ENCODE peak calls at places on chromosome 2, in five cellular contexts. One of them, this sample, is unnamed.

GRCh38 chr2:207480521-207481034 is 49.2 kb upstream of the CREB1 start:
- DNase-seq in endodermal cell: no peak
- DNase-seq in psoas muscle: no peak
- DNase-seq in HL-60: no peak
- DNase-seq in SK-N-MC: no peak
- DNase-seq in this sample: no peak

GRCh38 chr2:232526296-232527055 is 516 bp downstream of the CHRND start:
- DNase-seq in SK-N-MC: no peak
- DNase-seq in HL-60: no peak
- DNase-seq in psoas muscle: no peak
- DNase-seq in endodermal cell: no peak
- DNase-seq in this sample: no peak

GRCh38 chr2:118860506-118860905 is 13.1 kb upstream of the EN1 start:
- DNase-seq in endodermal cell: peak
- DNase-seq in SK-N-MC: no peak
- DNase-seq in psoas muscle: no peak
- DNase-seq in HL-60: no peak
- DNase-seq in this sample: no peak

GRCh38 chr2:144508162-144508765 is 11.7 kb downstream of the ZEB2 start:
- DNase-seq in endodermal cell: no peak
- DNase-seq in psoas muscle: no peak
- DNase-seq in HL-60: peak
- DNase-seq in SK-N-MC: no peak
- DNase-seq in this sample: no peak

GRCh38 chr2:160044728-160045127 is 17.7 kb downstream of the PLA2R1 start:
- DNase-seq in psoas muscle: no peak
- DNase-seq in SK-N-MC: no peak
- DNase-seq in HL-60: no peak
- DNase-seq in endodermal cell: peak
- DNase-seq in this sample: no peak

GRCh38 chr2:113705982-113706523 is 50.4 kb downstream of the SLC35F5 start:
- DNase-seq in HL-60: no peak
- DNase-seq in SK-N-MC: no peak
- DNase-seq in endodermal cell: no peak
- DNase-seq in psoas muscle: no peak
- DNase-seq in this sample: no peak

GRCh38 chr2:74745766-74746165 is 88.2 kb upstream of the HK2 start:
- DNase-seq in endodermal cell: no peak
- DNase-seq in HL-60: no peak
- DNase-seq in SK-N-MC: no peak
- DNase-seq in psoas muscle: no peak
- DNase-seq in this sample: no peak

GRCh38 chr2:68368657-68369339 is 3.7 kb downstream of the PLEK start:
- DNase-seq in psoas muscle: no peak
- DNase-seq in HL-60: peak
- DNase-seq in SK-N-MC: no peak
- DNase-seq in endodermal cell: no peak
- DNase-seq in this sample: peak

GRCh38 chr2:137986268-137986667 is 22.0 kb downstream of the HNMT start:
- DNase-seq in HL-60: no peak
- DNase-seq in SK-N-MC: no peak
- DNase-seq in psoas muscle: no peak
- DNase-seq in endodermal cell: no peak
- DNase-seq in this sample: no peak

GRCh38 chr2:176552456-176553135 is 283.4 kb downstream of the MTX2 start:
- DNase-seq in psoas muscle: no peak
- DNase-seq in endodermal cell: no peak
- DNase-seq in HL-60: no peak
- DNase-seq in SK-N-MC: no peak
- DNase-seq in this sample: peak

GRCh38 chr2:101109451-101110140 is 41.6 kb downstream of the TBC1D8 start:
- DNase-seq in endodermal cell: no peak
- DNase-seq in psoas muscle: no peak
- DNase-seq in SK-N-MC: no peak
- DNase-seq in HL-60: no peak
- DNase-seq in this sample: no peak

GRCh38 chr2:58916127-58916526 is 675.0 kb upstream of the FANCL start:
- DNase-seq in psoas muscle: no peak
- DNase-seq in HL-60: no peak
- DNase-seq in endodermal cell: no peak
- DNase-seq in SK-N-MC: no peak
- DNase-seq in this sample: no peak

GRCh38 chr2:215452725-215453124 is 16.9 kb upstream of the FN1 start:
- DNase-seq in endodermal cell: peak
- DNase-seq in HL-60: no peak
- DNase-seq in psoas muscle: no peak
- DNase-seq in SK-N-MC: no peak
- DNase-seq in this sample: no peak

GRCh38 chr2:95265182-95265581 is 9.1 kb upstream of the PROM2 start:
- DNase-seq in HL-60: no peak
- DNase-seq in SK-N-MC: no peak
- DNase-seq in endodermal cell: no peak
- DNase-seq in psoas muscle: no peak
- DNase-seq in this sample: no peak

GRCh38 chr2:8546319-8547283 is 135.3 kb upstream of the ID2 start:
- DNase-seq in SK-N-MC: no peak
- DNase-seq in endodermal cell: peak
- DNase-seq in psoas muscle: no peak
- DNase-seq in HL-60: peak
- DNase-seq in this sample: no peak

GRCh38 chr2:47501374-47502200 is 98.6 kb downstream of the MSH2 start:
- DNase-seq in SK-N-MC: no peak
- DNase-seq in endodermal cell: peak
- DNase-seq in HL-60: no peak
- DNase-seq in psoas muscle: no peak
- DNase-seq in this sample: no peak

GRCh38 chr2:8134105-8134903 is 547.6 kb upstream of the ID2 start:
- DNase-seq in psoas muscle: no peak
- DNase-seq in SK-N-MC: no peak
- DNase-seq in endodermal cell: peak
- DNase-seq in HL-60: no peak
- DNase-seq in this sample: no peak

GRCh38 chr2:210421916-210422315 is 54.6 kb downstream of the LANCL1 start:
- DNase-seq in endodermal cell: no peak
- DNase-seq in HL-60: peak
- DNase-seq in psoas muscle: no peak
- DNase-seq in SK-N-MC: no peak
- DNase-seq in this sample: no peak

GRCh38 chr2:143730155-143730949 is 601.1 kb downstream of the ARHGAP15 start:
- DNase-seq in endodermal cell: no peak
- DNase-seq in psoas muscle: no peak
- DNase-seq in SK-N-MC: no peak
- DNase-seq in HL-60: no peak
- DNase-seq in this sample: no peak

GRCh38 chr2:60290534-60290933 is 262.9 kb downstream of the BCL11A start:
- DNase-seq in SK-N-MC: no peak
- DNase-seq in endodermal cell: no peak
- DNase-seq in HL-60: no peak
- DNase-seq in psoas muscle: no peak
- DNase-seq in this sample: no peak

GRCh38 chr2:96320326-96321229 is 4.5 kb upstream of the ITPRIPL1 start:
- DNase-seq in HL-60: no peak
- DNase-seq in SK-N-MC: no peak
- DNase-seq in endodermal cell: no peak
- DNase-seq in psoas muscle: no peak
- DNase-seq in this sample: no peak

GRCh38 chr2:158923180-158923594 is 45.3 kb upstream of the TANC1 start:
- DNase-seq in HL-60: no peak
- DNase-seq in SK-N-MC: peak
- DNase-seq in endodermal cell: peak
- DNase-seq in psoas muscle: no peak
- DNase-seq in this sample: no peak

GRCh38 chr2:15722980-15723379 is 131.3 kb downstream of the DDX1 start:
- DNase-seq in HL-60: no peak
- DNase-seq in SK-N-MC: no peak
- DNase-seq in psoas muscle: no peak
- DNase-seq in endodermal cell: peak
- DNase-seq in this sample: no peak

DNA sequence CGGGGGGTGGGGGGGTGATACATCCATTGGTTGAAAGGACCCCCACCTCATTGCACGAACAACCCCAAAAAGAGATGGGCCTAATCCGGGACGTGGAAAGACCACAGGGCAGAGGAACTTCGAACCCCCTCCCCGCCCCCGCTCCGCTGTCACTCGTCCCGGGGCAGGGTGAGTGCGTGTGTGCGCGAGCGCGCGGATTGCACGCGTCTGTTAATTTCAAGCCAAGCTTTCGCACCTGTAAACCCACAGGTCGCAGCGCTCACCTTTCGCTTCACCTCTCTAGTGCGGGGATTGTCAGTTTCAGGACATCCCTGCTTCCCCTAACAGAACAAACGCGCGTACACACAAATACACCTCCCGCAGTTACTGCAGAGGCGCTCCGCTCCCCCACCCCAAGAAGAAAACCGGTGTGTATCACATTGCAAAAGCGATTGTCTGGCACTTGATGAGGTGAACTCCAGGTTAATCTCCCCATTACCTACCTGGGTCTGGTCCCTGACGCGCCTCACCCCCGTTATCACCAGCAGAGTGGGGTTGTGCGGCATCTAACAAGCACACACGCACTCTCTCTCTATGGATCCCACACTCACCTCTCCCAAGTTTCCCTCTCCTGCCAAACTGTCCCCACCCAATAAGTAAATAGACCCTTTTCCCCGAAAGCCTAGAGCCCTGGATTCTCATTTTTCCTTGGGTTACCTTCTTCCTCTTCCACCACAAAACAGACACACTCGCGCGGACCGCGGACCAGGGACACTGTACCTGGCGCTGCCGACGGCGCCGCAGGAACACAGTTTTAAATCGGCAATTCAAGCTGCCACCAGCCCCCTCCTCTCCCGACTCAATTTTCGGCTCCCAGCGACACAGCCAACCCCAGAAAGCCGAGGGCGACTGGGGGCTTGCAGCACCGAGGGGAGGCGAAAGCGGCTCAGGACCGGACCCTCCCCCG is 1.0 kb downstream of the CYP26B1 start:
- DNase-seq in HL-60: no peak
- DNase-seq in psoas muscle: no peak
- DNase-seq in SK-N-MC: no peak
- DNase-seq in endodermal cell: peak
- DNase-seq in this sample: no peak
- H3K4me3 ChIP-seq in HL-60: no peak
- H3K4me3 ChIP-seq in psoas muscle: peak
- H3K4me3 ChIP-seq in SK-N-MC: peak
- H3K4me3 ChIP-seq in endodermal cell: no peak
- H3K4me3 ChIP-seq in this sample: peak

DNA sequence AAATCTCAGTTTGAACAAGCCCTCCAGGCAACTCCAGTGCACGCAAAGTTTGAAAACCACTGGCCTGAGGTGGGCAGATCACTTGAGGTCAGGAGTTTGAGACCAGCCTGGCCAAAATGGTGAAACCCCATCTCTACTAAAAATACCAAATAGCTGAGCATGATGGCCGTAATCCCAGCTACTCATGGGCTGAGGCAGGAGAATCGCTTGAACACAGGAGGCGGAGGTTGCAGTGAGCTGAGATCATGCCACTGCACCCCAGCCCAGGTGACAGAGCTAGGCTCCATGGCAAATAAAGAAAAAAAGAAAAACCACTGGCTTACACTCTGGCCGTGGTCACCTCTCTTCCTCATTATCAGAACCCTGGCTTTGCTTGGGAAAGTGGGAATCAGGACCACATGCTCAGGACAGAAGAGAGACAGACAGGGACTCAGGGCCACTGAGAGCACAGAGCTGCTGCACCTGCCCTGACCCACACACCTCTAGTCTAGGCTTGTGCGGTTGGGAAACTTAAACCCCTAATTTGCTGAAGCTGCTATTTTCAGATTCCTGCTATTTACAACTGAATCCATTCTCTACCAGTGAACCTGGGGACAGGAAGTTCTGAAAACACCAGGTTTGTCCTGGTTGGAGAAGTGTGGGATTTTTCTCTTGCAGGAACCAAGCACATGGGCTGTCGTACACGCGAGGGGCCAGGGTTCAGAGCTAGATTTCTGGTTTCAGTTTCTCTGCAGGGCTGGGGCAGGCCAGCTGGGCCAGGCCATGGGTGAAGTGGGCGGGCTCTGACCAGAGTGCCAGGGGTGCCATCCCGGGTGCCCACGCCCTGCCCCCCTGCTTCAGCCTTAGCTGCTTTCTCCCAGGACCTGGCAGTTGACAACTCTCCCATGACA is 51.6 kb upstream of the SLC1A4 start:
- DNase-seq in HL-60: no peak
- DNase-seq in psoas muscle: peak
- DNase-seq in endodermal cell: no peak
- DNase-seq in SK-N-MC: no peak
- DNase-seq in this sample: no peak
- H3K4me3 ChIP-seq in HL-60: no peak
- H3K4me3 ChIP-seq in psoas muscle: peak
- H3K4me3 ChIP-seq in endodermal cell: no peak
- H3K4me3 ChIP-seq in SK-N-MC: no peak
- H3K4me3 ChIP-seq in this sample: no peak

GRCh38 chr2:234970467-234970866 is 18.6 kb downstream of the SH3BP4 start:
- DNase-seq in psoas muscle: no peak
- DNase-seq in SK-N-MC: no peak
- DNase-seq in HL-60: no peak
- DNase-seq in endodermal cell: no peak
- DNase-seq in this sample: peak
- H3K4me3 ChIP-seq in psoas muscle: no peak
- H3K4me3 ChIP-seq in SK-N-MC: no peak
- H3K4me3 ChIP-seq in HL-60: no peak
- H3K4me3 ChIP-seq in endodermal cell: no peak
- H3K4me3 ChIP-seq in this sample: no peak

GRCh38 chr2:239630618-239631286 is 229.9 kb upstream of the HDAC4 start:
- DNase-seq in endodermal cell: no peak
- DNase-seq in psoas muscle: peak
- DNase-seq in SK-N-MC: no peak
- DNase-seq in HL-60: no peak
- DNase-seq in this sample: peak

GRCh38 chr2:239625913-239626734 is 225.3 kb upstream of the HDAC4 start:
- DNase-seq in HL-60: no peak
- DNase-seq in SK-N-MC: no peak
- DNase-seq in psoas muscle: no peak
- DNase-seq in endodermal cell: no peak
- DNase-seq in this sample: no peak

GRCh38 chr2:239629936-239630617 is 229.3 kb upstream of the HDAC4 start:
- DNase-seq in SK-N-MC: no peak
- DNase-seq in HL-60: no peak
- DNase-seq in psoas muscle: no peak
- DNase-seq in endodermal cell: no peak
- DNase-seq in this sample: no peak

GRCh38 chr2:239625106-239625845 is 224.5 kb upstream of the HDAC4 start:
- DNase-seq in endodermal cell: no peak
- DNase-seq in HL-60: no peak
- DNase-seq in psoas muscle: no peak
- DNase-seq in SK-N-MC: no peak
- DNase-seq in this sample: no peak

DNA sequence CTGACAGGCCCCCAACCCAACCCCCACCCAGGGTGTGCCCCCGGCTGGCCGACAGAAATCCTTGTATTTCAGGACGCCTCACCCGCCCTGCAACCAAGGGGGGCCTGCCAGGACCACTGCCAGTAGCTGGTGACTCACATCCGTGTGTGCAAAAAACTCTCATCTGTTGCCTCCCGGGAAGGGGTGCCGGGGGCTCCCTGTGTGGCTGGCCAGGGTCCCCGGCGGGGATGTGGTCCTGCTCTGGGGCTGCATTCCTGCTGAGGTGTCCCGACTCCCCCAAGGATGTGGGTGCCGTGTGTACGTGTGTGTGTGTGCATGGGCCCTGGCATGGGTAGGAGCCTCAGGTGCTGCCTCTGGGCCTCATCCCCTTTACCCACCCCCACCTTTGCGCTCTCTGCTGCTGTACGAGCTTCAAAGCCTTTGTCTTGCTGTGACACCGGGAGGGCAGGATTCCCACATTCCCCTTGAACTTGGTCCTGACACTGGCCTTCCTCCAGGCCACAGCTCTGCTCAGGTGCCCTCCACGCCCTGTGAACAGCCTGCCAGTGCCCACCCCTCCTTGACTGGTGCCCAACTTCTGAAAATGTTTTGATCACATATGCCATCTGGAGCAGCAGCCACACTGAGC is 226.3 kb upstream of the HDAC4 start:
- DNase-seq in HL-60: no peak
- DNase-seq in psoas muscle: no peak
- DNase-seq in endodermal cell: no peak
- DNase-seq in SK-N-MC: no peak
- DNase-seq in this sample: peak
- H3K4me3 ChIP-seq in HL-60: no peak
- H3K4me3 ChIP-seq in psoas muscle: no peak
- H3K4me3 ChIP-seq in endodermal cell: no peak
- H3K4me3 ChIP-seq in SK-N-MC: no peak
- H3K4me3 ChIP-seq in this sample: no peak